ENCODE peak calls at places on chromosome 14, in eight cellular contexts. W is tibial artery; Y is neural progenitor cell; A is omental fat pad; Z is CD8-positive, alpha-beta T cell; T is upper lobe of left lung; M is AG04450; I is thoracic aorta. L is an unnamed sample.
A peak's percentile ranks its signal among the peaks of the same experiment; 100 is the strongest.

GRCh38 chr14:60734465-60735242 is at the start of gene MNAT1:
- DNase-seq in W (peak; percentile 87), Y (peak; percentile 88), A (no peak), Z (peak; percentile 78), T (peak; percentile 73), M (peak; percentile 68), I (peak; percentile 23), L (peak; percentile 84)

GRCh38 chr14:45679852-45680251 is 426.9 kb upstream of the MIS18BP1 start:
- DNase-seq in W (no peak), Y (no peak), A (no peak), Z (no peak), T (no peak), M (no peak), I (no peak), L (no peak)

GRCh38 chr14:104283197-104284106 is 145.1 kb downstream of the KIF26A start:
- DNase-seq in W (peak; percentile 51), Y (peak; percentile 51), A (no peak), Z (no peak), T (peak; percentile 15), M (no peak), I (no peak), L (no peak)

GRCh38 chr14:22477569-22478194 is 111.3 kb downstream of the DAD1 start:
- DNase-seq in W (no peak), Y (no peak), A (no peak), Z (no peak), T (no peak), M (no peak), I (no peak), L (no peak)

GRCh38 chr14:45698462-45699134 is 445.6 kb upstream of the MIS18BP1 start:
- DNase-seq in W (no peak), Y (no peak), A (no peak), Z (no peak), T (peak; percentile 54), M (no peak), I (no peak), L (no peak)

GRCh38 chr14:69999246-69999645 is 120.0 kb downstream of the SMOC1 start:
- DNase-seq in W (no peak), Y (no peak), A (no peak), Z (no peak), T (no peak), M (peak; percentile 97), I (no peak), L (no peak)

GRCh38 chr14:91269076-91269991 is 24.8 kb upstream of the GPR68 start:
- DNase-seq in W (no peak), Y (no peak), A (no peak), Z (no peak), T (no peak), M (no peak), I (no peak), L (no peak)

GRCh38 chr14:30240685-30241084 is 313.0 kb upstream of the PRKD1 start:
- DNase-seq in W (no peak), Y (no peak), A (no peak), Z (no peak), T (no peak), M (no peak), I (no peak), L (no peak)

GRCh38 chr14:91413547-91414474 is 3.8 kb downstream of the CCDC88C start:
- DNase-seq in W (no peak), Y (no peak), A (no peak), Z (peak; percentile 53), T (peak; percentile 93), M (no peak), I (no peak), L (no peak)

GRCh38 chr14:74670726-74671125 is 42.2 kb downstream of the AREL1 start:
- DNase-seq in W (no peak), Y (no peak), A (no peak), Z (no peak), T (no peak), M (no peak), I (no peak), L (no peak)

GRCh38 chr14:31418440-31418839 is 1.9 kb downstream of the HEATR5A start:
- DNase-seq in W (no peak), Y (no peak), A (no peak), Z (no peak), T (no peak), M (no peak), I (no peak), L (no peak)

GRCh38 chr14:103871596-103872480 is 24.5 kb upstream of the PPP1R13B start:
- DNase-seq in W (no peak), Y (peak; percentile 72), A (no peak), Z (peak; percentile 77), T (peak; percentile 90), M (no peak), I (no peak), L (no peak)

GRCh38 chr14:102249041-102249440 is 55.9 kb downstream of the MOK start:
- DNase-seq in W (no peak), Y (no peak), A (no peak), Z (no peak), T (no peak), M (no peak), I (no peak), L (no peak)

GRCh38 chr14:71532349-71532748 is 399.9 kb upstream of the RGS6 start:
- DNase-seq in W (no peak), Y (peak; percentile 23), A (no peak), Z (no peak), T (no peak), M (no peak), I (no peak), L (no peak)

GRCh38 chr14:69853774-69854173 is 25.4 kb upstream of the SMOC1 start:
- DNase-seq in W (no peak), Y (no peak), A (no peak), Z (no peak), T (no peak), M (no peak), I (no peak), L (no peak)

GRCh38 chr14:85530626-85531025 is 682 bp downstream of the FLRT2 start:
- DNase-seq in W (no peak), Y (no peak), A (no peak), Z (no peak), T (no peak), M (no peak), I (no peak), L (no peak)

GRCh38 chr14:70000601-70001000 is 121.4 kb downstream of the SMOC1 start:
- DNase-seq in W (no peak), Y (no peak), A (no peak), Z (no peak), T (no peak), M (no peak), I (no peak), L (no peak)

GRCh38 chr14:89926709-89927108 is 27.8 kb downstream of the EFCAB11 start:
- DNase-seq in W (no peak), Y (no peak), A (no peak), Z (no peak), T (no peak), M (no peak), I (no peak), L (no peak)

GRCh38 chr14:68886109-68886434 is 93.0 kb downstream of the ACTN1 start:
- DNase-seq in W (peak; percentile 59), Y (no peak), A (no peak), Z (no peak), T (no peak), M (no peak), I (no peak), L (no peak)

GRCh38 chr14:67241416-67242362 is at the start of gene PALS1:
- DNase-seq in W (no peak), Y (no peak), A (no peak), Z (peak; percentile 44), T (peak; percentile 51), M (peak; percentile 55), I (no peak), L (no peak)

GRCh38 chr14:29529418-29529817 is 398.2 kb downstream of the PRKD1 start:
- DNase-seq in W (no peak), Y (peak; percentile 37), A (no peak), Z (no peak), T (no peak), M (no peak), I (no peak), L (no peak)

GRCh38 chr14:32559048-32559447 is 229.9 kb downstream of the AKAP6 start:
- DNase-seq in W (no peak), Y (no peak), A (no peak), Z (no peak), T (no peak), M (no peak), I (no peak), L (no peak)

GRCh38 chr14:61620130-61620946 is 75.0 kb upstream of the HIF1A start:
- DNase-seq in W (no peak), Y (no peak), A (peak; percentile 50), Z (no peak), T (no peak), M (peak; percentile 57), I (peak; percentile 26), L (no peak)

GRCh38 chr14:24376448-24377070 is 8.6 kb downstream of the NFATC4 start:
- DNase-seq in W (no peak), Y (peak; percentile 71), A (no peak), Z (no peak), T (no peak), M (no peak), I (no peak), L (no peak)
- TF ChIP-seq CTCF in W (no peak), Y (peak; percentile 49), A (no peak), Z (no peak), T (no peak), M (no peak), I (no peak), L (no peak)

GRCh38 chr14:43539210-43539609 is 967.9 kb downstream of the FSCB start:
- DNase-seq in W (no peak), Y (peak; percentile 59), A (no peak), Z (no peak), T (no peak), M (no peak), I (no peak), L (no peak)
- TF ChIP-seq CTCF in W (no peak), Y (peak; percentile 63), A (no peak), Z (no peak), T (peak; percentile 31), M (peak; percentile 59), I (peak; percentile 14), L (peak; percentile 68)

GRCh38 chr14:50012644-50013043 is 103.7 kb downstream of the VCPKMT start:
- DNase-seq in W (no peak), Y (no peak), A (no peak), Z (no peak), T (no peak), M (no peak), I (no peak), L (no peak)
- TF ChIP-seq CTCF in W (no peak), Y (no peak), A (no peak), Z (no peak), T (no peak), M (peak; percentile 20), I (no peak), L (no peak)

GRCh38 chr14:95025941-95026340 is 131.4 kb downstream of the DICER1 start:
- DNase-seq in W (no peak), Y (no peak), A (no peak), Z (no peak), T (no peak), M (no peak), I (no peak), L (no peak)

GRCh38 chr14:95024380-95024779 is 132.9 kb downstream of the DICER1 start:
- DNase-seq in W (no peak), Y (no peak), A (no peak), Z (no peak), T (no peak), M (no peak), I (no peak), L (no peak)

GRCh38 chr14:95025218-95025617 is 132.1 kb downstream of the DICER1 start:
- DNase-seq in W (no peak), Y (no peak), A (no peak), Z (no peak), T (no peak), M (no peak), I (no peak), L (no peak)

GRCh38 chr14:95023886-95024285 is 133.4 kb downstream of the DICER1 start:
- DNase-seq in W (no peak), Y (no peak), A (no peak), Z (no peak), T (no peak), M (no peak), I (no peak), L (no peak)

GRCh38 chr14:95026851-95027463 is 130.4 kb downstream of the DICER1 start:
- DNase-seq in W (no peak), Y (no peak), A (no peak), Z (no peak), T (no peak), M (no peak), I (no peak), L (no peak)
- TF ChIP-seq CTCF in W (no peak), Y (no peak), A (no peak), Z (no peak), T (no peak), M (no peak), I (no peak), L (no peak)

L was measured in type B pancreatic cell.